ENCODE peak calls at places on chromosomes 13 and 19, in four cellular contexts. B is effector memory CD4-positive, alpha-beta T cell; O is mammary epithelial cell; D is fibroblast of lung. V is an unnamed sample.

GRCh38 chr13:108495686-108496363 is 133.6 kb upstream of the MYO16 start:
- DNase-seq in O (no peak), D (peak; percentile 18), B (no peak), V (no peak)

GRCh38 chr13:107866666-107867623 is 348.4 kb downstream of the LIG4 start:
- DNase-seq in O (peak; percentile 14), B (no peak), D (peak; percentile 61), V (no peak)

GRCh38 chr19:42129399-42130253 is 2.6 kb downstream of the POU2F2 start:
- DNase-seq in D (peak; percentile 45), O (peak; percentile 82), B (no peak), V (peak; percentile 82)

GRCh38 chr19:54141356-54141755 is 3.8 kb downstream of the CNOT3 start:
- DNase-seq in B (no peak), O (no peak), D (peak; percentile 13), V (no peak)

GRCh38 chr19:56162258-56162657 is 13.6 kb upstream of the GALP start:
- DNase-seq in O (no peak), B (no peak), D (peak; percentile 26), V (no peak)

GRCh38 chr19:40604647-40605200 is 3.6 kb downstream of the LTBP4 start:
- DNase-seq in D (no peak), O (peak; percentile 41), B (no peak), V (no peak)

GRCh38 chr19:58335630-58336029 is 8.8 kb downstream of the ZSCAN22 start:
- DNase-seq in D (no peak), B (no peak), O (no peak), V (no peak)

GRCh38 chr13:38872693-38873092 is 117.9 kb downstream of the STOML3 start:
- DNase-seq in D (peak; percentile 36), B (no peak), O (peak; percentile 28), V (no peak)

GRCh38 chr13:52599037-52599852 is 43.0 kb upstream of the HNRNPA1L2 start:
- DNase-seq in O (peak; percentile 83), D (peak; percentile 82), B (no peak), V (peak; percentile 16)

GRCh38 chr19:19627442-19627715 is 641 bp downstream of the LPAR2 start:
- DNase-seq in B (no peak), D (no peak), O (no peak), V (no peak)

GRCh38 chr19:19630426-19630825 is 2.4 kb upstream of the LPAR2 start:
- DNase-seq in O (no peak), B (no peak), D (no peak), V (no peak)

GRCh38 chr19:19627716-19628498 is at the start of gene LPAR2:
- DNase-seq in B (peak; percentile 82), O (peak; percentile 53), D (peak; percentile 10), V (no peak)

GRCh38 chr19:19630062-19630414 is 2.0 kb upstream of the LPAR2 start:
- DNase-seq in O (no peak), D (no peak), B (no peak), V (no peak)

DNA sequence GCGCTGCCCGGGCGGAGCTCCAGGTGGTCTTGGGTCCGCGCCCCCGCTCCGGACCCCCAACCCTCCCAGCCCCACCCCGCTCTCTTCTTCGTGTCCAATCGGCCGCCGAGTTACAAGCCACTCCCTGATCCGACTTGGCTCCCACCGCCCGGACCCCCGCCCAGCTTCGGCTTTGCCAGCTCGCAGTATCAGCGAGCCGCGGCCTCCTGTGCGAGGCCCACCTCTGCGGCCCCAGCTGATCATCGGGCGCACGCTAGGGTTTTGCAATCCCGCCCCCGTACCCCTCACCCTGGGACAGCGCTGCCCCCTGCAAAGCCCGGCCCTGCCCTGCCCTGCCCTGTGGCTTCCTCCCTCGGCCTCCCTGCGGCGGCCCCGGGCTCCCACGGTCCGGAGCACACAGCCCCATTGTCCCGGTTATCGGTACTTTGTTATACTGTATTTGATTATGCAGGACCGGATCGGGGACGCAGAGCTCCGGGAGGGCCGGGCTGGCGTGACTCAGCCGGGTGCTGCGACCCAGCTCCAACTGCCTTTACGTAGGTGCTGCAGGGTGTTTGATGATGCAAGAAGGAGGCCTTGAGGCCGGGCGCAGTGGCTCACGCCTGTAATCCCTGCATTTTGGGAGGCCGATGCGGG is 597 bp upstream of the LPAR2 start:
- DNase-seq in O (peak; percentile 90), B (peak; percentile 39), D (peak; percentile 81), V (peak; percentile 69)
- H3K27ac ChIP-seq in O (peak overlapping the region; percentile 15), B (peak overlapping the region; percentile 83), D (no peak overlapping the region), V (peak overlapping the region; percentile 88)

DNA sequence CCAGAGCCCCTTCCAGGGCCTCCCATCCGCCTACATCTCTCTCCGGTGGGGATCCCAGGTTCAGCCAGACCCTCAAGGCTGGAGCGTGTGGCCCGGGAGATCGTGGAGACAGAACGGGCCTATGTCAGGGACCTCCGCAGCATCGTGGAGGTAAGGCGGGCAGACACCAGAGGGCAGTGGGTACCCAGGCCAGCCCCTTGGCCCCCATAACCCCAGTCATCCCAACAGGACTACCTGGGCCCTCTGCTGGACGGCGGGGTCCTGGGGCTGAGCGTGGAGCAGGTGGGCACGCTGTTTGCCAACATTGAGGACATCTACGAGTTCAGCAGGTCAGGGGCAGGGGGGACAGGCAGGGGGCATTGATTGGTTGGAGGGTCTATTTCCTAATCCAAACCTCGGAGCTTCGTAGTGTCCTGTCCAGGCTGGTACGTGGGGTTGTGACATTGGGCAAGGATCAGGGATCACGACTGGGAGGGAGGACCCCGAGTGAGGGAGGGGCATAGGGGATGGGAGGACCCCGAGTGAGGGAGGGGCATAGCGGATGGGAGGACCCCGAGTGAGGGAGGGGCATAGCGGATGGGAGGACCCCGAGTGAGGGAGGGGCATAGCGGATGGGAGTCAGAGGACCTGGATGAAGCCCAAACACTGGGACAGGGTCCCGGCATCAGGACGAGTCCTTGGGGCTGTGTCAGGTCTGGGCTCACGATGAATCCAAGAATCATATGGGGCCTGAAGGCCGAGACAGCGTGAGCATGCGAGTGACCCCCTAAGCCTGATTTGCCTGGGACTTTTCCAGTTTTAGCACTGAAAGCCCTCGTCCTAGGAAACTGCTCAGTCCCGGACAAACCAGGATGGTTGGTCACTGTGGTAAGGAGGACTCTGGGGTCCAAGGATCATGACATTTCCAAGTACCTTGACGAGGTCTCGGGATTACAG is 2.9 kb downstream of the PLEKHG2 start:
- DNase-seq in B (no peak), O (no peak), D (no peak), V (no peak)
- H3K27ac ChIP-seq in B (no peak overlapping the region), O (no peak overlapping the region), D (peak overlapping the region; percentile 45), V (no peak overlapping the region)

GRCh38 chr13:20173121-20173746 is 12.4 kb upstream of the GJA3 start:
- DNase-seq in D (no peak), B (no peak), O (no peak), V (no peak)
- H3K27ac ChIP-seq in D (no peak overlapping the region), B (no peak overlapping the region), O (no peak overlapping the region), V (no peak overlapping the region)

DNA sequence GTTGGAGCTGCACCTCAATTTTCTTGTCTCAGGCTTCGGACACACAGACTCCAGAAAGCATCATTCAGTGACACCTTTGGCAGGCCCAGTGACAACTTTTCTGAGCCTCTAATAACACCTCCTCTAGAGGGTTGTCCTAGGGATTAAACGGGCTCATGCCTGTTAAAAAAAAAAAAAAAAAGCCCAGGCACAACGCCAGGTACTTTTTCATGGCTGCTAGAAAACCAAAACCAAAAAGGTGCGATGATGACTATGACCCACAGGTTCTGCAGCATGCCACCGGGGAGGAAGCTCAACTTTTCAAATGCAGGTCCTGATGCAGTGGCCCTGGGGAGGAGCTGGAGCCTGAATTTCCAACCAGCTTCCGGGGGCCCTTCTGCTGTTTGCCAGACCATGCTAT is 184.2 kb downstream of the ABCC4 start:
- DNase-seq in B (no peak), O (peak; percentile 69), D (no peak), V (peak; percentile 68)
- H3K27ac ChIP-seq in B (no peak overlapping the region), O (no peak overlapping the region), D (no peak overlapping the region), V (peak overlapping the region; percentile 75)

GRCh38 chr19:44604241-44604640 is 9.1 kb upstream of the IGSF23 start:
- DNase-seq in B (no peak), O (no peak), D (no peak), V (no peak)

GRCh38 chr19:44600466-44600865 is 12.9 kb upstream of the IGSF23 start:
- DNase-seq in O (no peak), B (no peak), D (no peak), V (no peak)

GRCh38 chr19:44598880-44599279 is 14.5 kb upstream of the IGSF23 start:
- DNase-seq in O (no peak), D (no peak), B (no peak), V (no peak)

GRCh38 chr19:44603201-44603945 is 10.0 kb upstream of the IGSF23 start:
- DNase-seq in B (no peak), D (peak; percentile 92), O (no peak), V (no peak)

GRCh38 chr19:44602071-44602470 is 11.3 kb upstream of the IGSF23 start:
- DNase-seq in B (no peak), D (no peak), O (peak; percentile 75), V (peak; percentile 59)
- H3K27ac ChIP-seq in B (no peak overlapping the region), D (no peak overlapping the region), O (no peak overlapping the region), V (peak overlapping the region; percentile 41)

GRCh38 chr13:112072531-112073244 is 5.7 kb downstream of the SOX1 start:
- DNase-seq in D (peak; percentile 8), O (no peak), B (no peak), V (no peak)
- H3K27ac ChIP-seq in D (no peak overlapping the region), O (no peak overlapping the region), B (no peak overlapping the region), V (no peak overlapping the region)

GRCh38 chr13:36666482-36667264 is 7.1 kb upstream of the SERTM1 start:
- DNase-seq in O (no peak), D (no peak), B (no peak), V (no peak)

DNA sequence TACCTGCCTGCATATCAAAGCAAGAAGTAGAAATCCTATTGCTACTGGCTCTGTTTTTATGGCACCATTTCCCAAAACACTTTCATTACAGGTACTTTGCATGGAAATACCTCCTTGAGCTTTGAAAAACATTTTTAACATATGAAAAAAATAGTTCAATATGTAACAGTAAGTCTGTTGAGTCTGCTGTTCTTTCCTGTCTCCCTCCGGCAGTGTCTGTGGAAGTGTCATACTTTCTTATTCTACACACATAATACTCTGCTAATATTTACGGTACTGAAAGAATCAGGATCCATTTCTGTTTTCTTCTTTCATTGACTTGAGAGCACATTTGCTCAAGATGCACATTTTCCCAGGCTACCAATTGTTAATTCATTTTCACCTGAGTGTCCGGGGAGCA is 8.2 kb upstream of the SERTM1 start:
- DNase-seq in D (no peak), O (no peak), B (no peak), V (no peak)
- H3K27ac ChIP-seq in D (no peak overlapping the region), O (no peak overlapping the region), B (no peak overlapping the region), V (no peak overlapping the region)

GRCh38 chr13:111623743-111624505 is 303.5 kb downstream of the TEX29 start:
- DNase-seq in D (no peak), B (no peak), O (no peak), V (no peak)
- H3K27ac ChIP-seq in D (no peak overlapping the region), B (no peak overlapping the region), O (no peak overlapping the region), V (no peak overlapping the region)

GRCh38 chr13:110530839-110531499 is 30.6 kb downstream of the RAB20 start:
- DNase-seq in D (no peak), O (no peak), B (no peak), V (no peak)

GRCh38 chr13:110528911-110529310 is 32.6 kb downstream of the RAB20 start:
- DNase-seq in B (no peak), O (no peak), D (no peak), V (no peak)

GRCh38 chr13:110529522-110530311 is 31.8 kb downstream of the RAB20 start:
- DNase-seq in B (no peak), D (no peak), O (no peak), V (no peak)

GRCh38 chr13:110525328-110526319 is 35.9 kb downstream of the RAB20 start:
- DNase-seq in D (no peak), O (no peak), B (no peak), V (no peak)

GRCh38 chr13:110528371-110528770 is 33.2 kb downstream of the RAB20 start:
- DNase-seq in D (no peak), O (no peak), B (no peak), V (no peak)
- H3K27ac ChIP-seq in D (no peak overlapping the region), O (no peak overlapping the region), B (no peak overlapping the region), V (no peak overlapping the region)